ENCODE peak calls at places on chromosomes 12 and 14, in five cellular contexts. One of them, this sample, is unnamed.

GRCh38 chr14:75399819-75400678 is 27.8 kb upstream of the JDP2 start:
- DNase-seq in omental fat pad: peak; percentile 92
- DNase-seq in dorsolateral prefrontal cortex: peak; percentile 95
- DNase-seq in foreskin fibroblast: peak; percentile 76
- DNase-seq in testis: peak; percentile 52
- DNase-seq in this sample: no peak

GRCh38 chr14:41586237-41586636 is 20.4 kb upstream of the LRFN5 start:
- DNase-seq in dorsolateral prefrontal cortex: no peak
- DNase-seq in omental fat pad: no peak
- DNase-seq in foreskin fibroblast: no peak
- DNase-seq in testis: no peak
- DNase-seq in this sample: no peak

GRCh38 chr12:12736759-12737676 is 19.9 kb downstream of the CDKN1B start:
- DNase-seq in testis: no peak
- DNase-seq in foreskin fibroblast: peak; percentile 85
- DNase-seq in dorsolateral prefrontal cortex: no peak
- DNase-seq in omental fat pad: no peak
- DNase-seq in this sample: no peak

GRCh38 chr12:60021235-60021634 is 425.4 kb downstream of the SLC16A7 start:
- DNase-seq in omental fat pad: no peak
- DNase-seq in dorsolateral prefrontal cortex: no peak
- DNase-seq in foreskin fibroblast: no peak
- DNase-seq in testis: no peak
- DNase-seq in this sample: no peak

GRCh38 chr14:57078054-57078453 is 190.7 kb downstream of the EXOC5 start:
- DNase-seq in omental fat pad: no peak
- DNase-seq in foreskin fibroblast: no peak
- DNase-seq in testis: no peak
- DNase-seq in dorsolateral prefrontal cortex: no peak
- DNase-seq in this sample: no peak

GRCh38 chr12:104653730-104654328 is 197.1 kb downstream of the CHST11 start:
- DNase-seq in foreskin fibroblast: no peak
- DNase-seq in omental fat pad: no peak
- DNase-seq in testis: no peak
- DNase-seq in dorsolateral prefrontal cortex: no peak
- DNase-seq in this sample: no peak

GRCh38 chr14:87233266-87233665 is 759.7 kb downstream of the GALC start:
- DNase-seq in foreskin fibroblast: no peak
- DNase-seq in dorsolateral prefrontal cortex: no peak
- DNase-seq in testis: no peak
- DNase-seq in omental fat pad: no peak
- DNase-seq in this sample: no peak

GRCh38 chr14:85731198-85731597 is 201.3 kb downstream of the FLRT2 start:
- DNase-seq in testis: no peak
- DNase-seq in dorsolateral prefrontal cortex: no peak
- DNase-seq in foreskin fibroblast: peak; percentile 89
- DNase-seq in omental fat pad: no peak
- DNase-seq in this sample: no peak

GRCh38 chr12:103821773-103822172 is 19.3 kb downstream of the NT5DC3 start:
- DNase-seq in foreskin fibroblast: peak; percentile 54
- DNase-seq in dorsolateral prefrontal cortex: no peak
- DNase-seq in omental fat pad: no peak
- DNase-seq in testis: no peak
- DNase-seq in this sample: no peak

GRCh38 chr14:105474478-105475268 is at the start of gene CRIP2:
- DNase-seq in foreskin fibroblast: peak; percentile 62
- DNase-seq in dorsolateral prefrontal cortex: no peak
- DNase-seq in omental fat pad: no peak
- DNase-seq in testis: no peak
- DNase-seq in this sample: peak; percentile 62

GRCh38 chr14:49997991-49998390 is 105.1 kb downstream of the ARF6 start:
- DNase-seq in foreskin fibroblast: no peak
- DNase-seq in testis: no peak
- DNase-seq in dorsolateral prefrontal cortex: no peak
- DNase-seq in omental fat pad: no peak
- DNase-seq in this sample: no peak

GRCh38 chr14:67526676-67527459 is 6.2 kb upstream of the PLEKHH1 start:
- DNase-seq in testis: peak; percentile 51
- DNase-seq in omental fat pad: no peak
- DNase-seq in foreskin fibroblast: peak; percentile 62
- DNase-seq in dorsolateral prefrontal cortex: peak; percentile 54
- DNase-seq in this sample: no peak

GRCh38 chr14:24607635-24608492 is 1.6 kb downstream of the GZMH start:
- DNase-seq in testis: no peak
- DNase-seq in dorsolateral prefrontal cortex: no peak
- DNase-seq in foreskin fibroblast: no peak
- DNase-seq in omental fat pad: no peak
- DNase-seq in this sample: no peak

GRCh38 chr12:15227004-15227679 is 5.9 kb upstream of the RERG start:
- DNase-seq in dorsolateral prefrontal cortex: no peak
- DNase-seq in omental fat pad: no peak
- DNase-seq in testis: peak; percentile 74
- DNase-seq in foreskin fibroblast: peak; percentile 78
- DNase-seq in this sample: no peak

GRCh38 chr14:68011629-68012028 is 192.1 kb downstream of the RAD51B start:
- DNase-seq in omental fat pad: no peak
- DNase-seq in foreskin fibroblast: peak; percentile 44
- DNase-seq in dorsolateral prefrontal cortex: no peak
- DNase-seq in testis: no peak
- DNase-seq in this sample: no peak

GRCh38 chr14:38290601-38291190 is 34.8 kb upstream of the CLEC14A start:
- DNase-seq in dorsolateral prefrontal cortex: no peak
- DNase-seq in foreskin fibroblast: peak; percentile 92
- DNase-seq in omental fat pad: no peak
- DNase-seq in testis: no peak
- DNase-seq in this sample: no peak

GRCh38 chr14:93086441-93087055 is 29.2 kb downstream of the ITPK1 start:
- DNase-seq in foreskin fibroblast: peak; percentile 21
- DNase-seq in testis: no peak
- DNase-seq in omental fat pad: no peak
- DNase-seq in dorsolateral prefrontal cortex: no peak
- DNase-seq in this sample: no peak

GRCh38 chr12:64514456-64514855 is 62.5 kb downstream of the TBK1 start:
- DNase-seq in foreskin fibroblast: no peak
- DNase-seq in omental fat pad: no peak
- DNase-seq in dorsolateral prefrontal cortex: no peak
- DNase-seq in testis: no peak
- DNase-seq in this sample: no peak

GRCh38 chr12:124694846-124695497 is 127.6 kb upstream of the NCOR2 start:
- DNase-seq in testis: no peak
- DNase-seq in dorsolateral prefrontal cortex: no peak
- DNase-seq in foreskin fibroblast: peak; percentile 94
- DNase-seq in omental fat pad: no peak
- DNase-seq in this sample: no peak

GRCh38 chr14:96299441-96299840 is 43.4 kb downstream of the BDKRB1 start:
- DNase-seq in testis: no peak
- DNase-seq in dorsolateral prefrontal cortex: no peak
- DNase-seq in foreskin fibroblast: no peak
- DNase-seq in omental fat pad: no peak
- DNase-seq in this sample: no peak

GRCh38 chr14:90398315-90398811 is 1.5 kb downstream of the CALM1 start:
- DNase-seq in foreskin fibroblast: peak; percentile 51
- DNase-seq in dorsolateral prefrontal cortex: no peak
- DNase-seq in testis: peak; percentile 38
- DNase-seq in omental fat pad: no peak
- DNase-seq in this sample: peak; percentile 33

GRCh38 chr12:89651192-89651591 is 57.4 kb downstream of the ATP2B1 start:
- DNase-seq in foreskin fibroblast: no peak
- DNase-seq in dorsolateral prefrontal cortex: no peak
- DNase-seq in omental fat pad: no peak
- DNase-seq in testis: no peak
- DNase-seq in this sample: no peak

GRCh38 chr14:35336171-35337073 is 44.2 kb downstream of the PSMA6 start:
- DNase-seq in dorsolateral prefrontal cortex: no peak
- DNase-seq in foreskin fibroblast: peak; percentile 80
- DNase-seq in testis: peak; percentile 95
- DNase-seq in omental fat pad: peak; percentile 81
- DNase-seq in this sample: no peak

GRCh38 chr12:85516667-85517325 is 236.8 kb downstream of the ALX1 start:
- DNase-seq in testis: no peak
- DNase-seq in omental fat pad: no peak
- DNase-seq in foreskin fibroblast: no peak
- DNase-seq in dorsolateral prefrontal cortex: no peak
- DNase-seq in this sample: no peak

GRCh38 chr12:120466560-120467315 is 2.8 kb downstream of the SRSF9 start:
- DNase-seq in dorsolateral prefrontal cortex: no peak
- DNase-seq in foreskin fibroblast: peak; percentile 77
- DNase-seq in testis: peak; percentile 78
- DNase-seq in omental fat pad: no peak
- DNase-seq in this sample: no peak

GRCh38 chr14:68547305-68548193 is 245.3 kb downstream of the ZFP36L1 start:
- DNase-seq in omental fat pad: no peak
- DNase-seq in dorsolateral prefrontal cortex: peak; percentile 54
- DNase-seq in testis: peak; percentile 67
- DNase-seq in foreskin fibroblast: peak; percentile 96
- DNase-seq in this sample: no peak

GRCh38 chr12:127363392-127363791 is 903.6 kb upstream of the TMEM132C start:
- DNase-seq in dorsolateral prefrontal cortex: no peak
- DNase-seq in testis: no peak
- DNase-seq in foreskin fibroblast: peak; percentile 56
- DNase-seq in omental fat pad: no peak
- DNase-seq in this sample: no peak

GRCh38 chr14:104690266-104690711 is 871 bp downstream of the INF2 start:
- DNase-seq in foreskin fibroblast: no peak
- DNase-seq in omental fat pad: no peak
- DNase-seq in testis: no peak
- DNase-seq in dorsolateral prefrontal cortex: no peak
- DNase-seq in this sample: no peak

GRCh38 chr12:57832966-57833365 is 13.6 kb downstream of the CTDSP2 start:
- DNase-seq in dorsolateral prefrontal cortex: no peak
- DNase-seq in foreskin fibroblast: peak; percentile 68
- DNase-seq in omental fat pad: no peak
- DNase-seq in testis: no peak
- DNase-seq in this sample: no peak

GRCh38 chr12:69497308-69498026 is 27.3 kb downstream of the FRS2 start:
- DNase-seq in testis: no peak
- DNase-seq in omental fat pad: no peak
- DNase-seq in dorsolateral prefrontal cortex: no peak
- DNase-seq in foreskin fibroblast: no peak
- DNase-seq in this sample: no peak

GRCh38 chr12:62646566-62646965 is 179.9 kb downstream of the MON2 start:
- DNase-seq in omental fat pad: no peak
- DNase-seq in foreskin fibroblast: no peak
- DNase-seq in dorsolateral prefrontal cortex: no peak
- DNase-seq in testis: no peak
- DNase-seq in this sample: no peak

GRCh38 chr12:89417246-89417977 is 65.1 kb upstream of the DUSP6 start:
- DNase-seq in testis: no peak
- DNase-seq in dorsolateral prefrontal cortex: no peak
- DNase-seq in omental fat pad: no peak
- DNase-seq in foreskin fibroblast: peak; percentile 69
- DNase-seq in this sample: no peak

DNA sequence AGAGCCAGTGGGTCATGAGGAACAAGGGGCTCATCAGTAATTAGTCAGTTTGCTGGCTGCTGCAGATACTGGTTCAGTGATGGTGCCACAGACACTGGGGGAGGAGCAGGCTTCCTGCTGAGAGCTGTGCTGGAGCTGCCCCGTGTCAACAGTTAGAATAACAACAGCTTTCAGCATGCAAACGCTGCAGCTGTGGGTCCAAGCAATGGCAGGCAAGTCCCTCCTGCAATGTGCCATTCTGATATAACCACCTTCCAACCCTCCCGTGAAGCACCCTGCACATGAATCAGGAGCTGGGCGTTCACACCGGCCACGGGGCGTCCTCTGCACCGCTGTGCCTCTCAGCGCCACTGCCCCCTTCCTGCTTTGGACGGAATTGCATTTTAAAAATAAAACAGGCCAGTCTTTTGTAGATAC is 258.4 kb upstream of the SFSWAP start:
- DNase-seq in dorsolateral prefrontal cortex: no peak
- DNase-seq in foreskin fibroblast: no peak
- DNase-seq in testis: peak; percentile 40
- DNase-seq in omental fat pad: no peak
- DNase-seq in this sample: no peak
- TF ChIP-seq CTCF in dorsolateral prefrontal cortex: peak; percentile 15
- TF ChIP-seq CTCF in foreskin fibroblast: no peak
- TF ChIP-seq CTCF in testis: peak; percentile 25
- TF ChIP-seq CTCF in omental fat pad: no peak
- TF ChIP-seq CTCF in this sample: peak; percentile 29

GRCh38 chr14:32230181-32230580 is 27.1 kb upstream of the RNU6-8 start:
- DNase-seq in dorsolateral prefrontal cortex: no peak
- DNase-seq in testis: no peak
- DNase-seq in omental fat pad: no peak
- DNase-seq in foreskin fibroblast: peak; percentile 29
- DNase-seq in this sample: no peak

GRCh38 chr14:32225378-32225920 is 22.4 kb upstream of the RNU6-8 start:
- DNase-seq in dorsolateral prefrontal cortex: no peak
- DNase-seq in testis: no peak
- DNase-seq in omental fat pad: no peak
- DNase-seq in foreskin fibroblast: no peak
- DNase-seq in this sample: no peak

GRCh38 chr14:32226051-32226450 is 23.0 kb upstream of the RNU6-8 start:
- DNase-seq in dorsolateral prefrontal cortex: no peak
- DNase-seq in testis: no peak
- DNase-seq in omental fat pad: no peak
- DNase-seq in foreskin fibroblast: no peak
- DNase-seq in this sample: no peak

GRCh38 chr14:32230695-32231280 is 27.7 kb upstream of the RNU6-8 start:
- DNase-seq in testis: no peak
- DNase-seq in omental fat pad: no peak
- DNase-seq in foreskin fibroblast: peak; percentile 71
- DNase-seq in dorsolateral prefrontal cortex: no peak
- DNase-seq in this sample: no peak

GRCh38 chr14:32224731-32225377 is 21.8 kb upstream of the RNU6-8 start:
- DNase-seq in omental fat pad: no peak
- DNase-seq in foreskin fibroblast: peak; percentile 89
- DNase-seq in dorsolateral prefrontal cortex: peak; percentile 35
- DNase-seq in testis: no peak
- DNase-seq in this sample: no peak
- TF ChIP-seq CTCF in omental fat pad: no peak
- TF ChIP-seq CTCF in foreskin fibroblast: peak; percentile 52
- TF ChIP-seq CTCF in dorsolateral prefrontal cortex: peak; percentile 45
- TF ChIP-seq CTCF in testis: no peak
- TF ChIP-seq CTCF in this sample: no peak

GRCh38 chr12:108495054-108495453 is 20.0 kb upstream of the FICD start:
- DNase-seq in foreskin fibroblast: peak; percentile 51
- DNase-seq in dorsolateral prefrontal cortex: no peak
- DNase-seq in omental fat pad: no peak
- DNase-seq in testis: peak; percentile 41
- DNase-seq in this sample: no peak
- TF ChIP-seq CTCF in foreskin fibroblast: peak; percentile 48
- TF ChIP-seq CTCF in dorsolateral prefrontal cortex: peak; percentile 39
- TF ChIP-seq CTCF in omental fat pad: no peak
- TF ChIP-seq CTCF in testis: peak; percentile 50
- TF ChIP-seq CTCF in this sample: peak; percentile 48

DNA sequence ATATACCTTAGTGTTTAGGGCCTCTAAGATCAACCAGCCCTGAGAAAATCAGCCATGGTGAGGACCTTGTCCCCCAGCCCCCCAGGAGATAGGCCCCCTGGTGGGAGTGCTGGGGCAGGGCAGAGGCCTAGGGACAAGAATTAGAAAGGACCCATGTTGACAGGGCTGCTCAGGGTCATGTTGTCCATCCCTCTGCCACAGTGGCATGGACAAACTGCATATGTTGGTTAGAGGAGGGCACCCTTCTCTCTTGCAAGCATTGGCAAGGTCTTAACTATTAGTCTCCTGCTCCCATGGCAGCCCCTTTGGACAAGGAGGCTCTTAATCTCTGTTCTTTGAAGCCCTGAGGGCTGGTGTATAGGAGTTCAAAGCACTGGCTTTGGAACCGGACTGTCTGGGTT is 755 bp upstream of the PTPN6 start:
- DNase-seq in foreskin fibroblast: no peak
- DNase-seq in testis: no peak
- DNase-seq in dorsolateral prefrontal cortex: no peak
- DNase-seq in omental fat pad: no peak
- DNase-seq in this sample: no peak
- TF ChIP-seq CTCF in foreskin fibroblast: no peak
- TF ChIP-seq CTCF in testis: no peak
- TF ChIP-seq CTCF in dorsolateral prefrontal cortex: no peak
- TF ChIP-seq CTCF in omental fat pad: no peak
- TF ChIP-seq CTCF in this sample: no peak